ENCODE peak calls at places on chromosomes 6 and 20, in nine cellular contexts. I is T follicular helper cell; S is LoVo; J is kidney tubule cell; W is AG08396; Q is activated CD4-positive, CD25-positive, alpha-beta regulatory T cell treated with anti-CD3 and anti-CD28 coated beads, Interleukin-2, amount 50 U/mL, for 72 hours; Y is KBM-7; V is lower lobe of right lung; K is germinal center. O is an unnamed sample.

GRCh38 chr20:12305555-12305954 is 387.9 kb downstream of the BTBD3 start:
- DNase-seq in I (no peak), W (no peak), K (no peak), V (no peak), J (no peak), Y (no peak), Q (no peak), S (no peak), O (no peak)

GRCh38 chr6:100818066-100818465 is 63.1 kb downstream of the ASCC3 start:
- DNase-seq in K (no peak), Y (no peak), S (no peak), V (no peak), J (no peak), W (no peak), Q (no peak), I (no peak), O (no peak)

GRCh38 chr6:111794716-111795452 is 78.4 kb downstream of the FYN start:
- DNase-seq in I (no peak), S (no peak), J (no peak), V (no peak), Q (no peak), W (no peak), Y (no peak), K (no peak), O (no peak)

GRCh38 chr6:17691925-17692538 is 14.7 kb downstream of the NUP153 start:
- DNase-seq in K (no peak), Q (no peak), I (no peak), W (no peak), Y (no peak), S (no peak), J (no peak), V (no peak), O (no peak)

GRCh38 chr20:1912056-1912455 is 16.8 kb downstream of the SIRPA start:
- DNase-seq in V (no peak), K (no peak), Y (no peak), J (no peak), Q (no peak), I (no peak), W (no peak), S (no peak), O (no peak)

GRCh38 chr6:75775219-75775618 is 26.2 kb downstream of the MYO6 start:
- DNase-seq in Q (no peak), Y (no peak), V (no peak), J (peak; percentile 17), W (no peak), S (no peak), K (no peak), I (no peak), O (no peak)

GRCh38 chr6:139378226-139378625 is 3.8 kb upstream of the CITED2 start:
- DNase-seq in W (no peak), Y (no peak), V (no peak), I (no peak), S (no peak), K (no peak), Q (no peak), J (no peak), O (no peak)

GRCh38 chr20:62587757-62588402 is 54.4 kb upstream of the SLCO4A1 start:
- DNase-seq in J (no peak), Q (no peak), W (peak; percentile 51), S (no peak), K (no peak), I (no peak), V (no peak), Y (no peak), O (no peak)

GRCh38 chr6:150167479-150167873 is 24.6 kb downstream of the PPP1R14C start:
- DNase-seq in J (no peak), I (no peak), Y (no peak), K (peak; percentile 24), Q (no peak), S (no peak), W (no peak), V (no peak), O (no peak)

GRCh38 chr20:22825546-22825945 is 209.6 kb upstream of the SSTR4 start:
- DNase-seq in W (no peak), I (no peak), S (no peak), K (no peak), J (no peak), Q (no peak), Y (no peak), V (no peak), O (no peak)

GRCh38 chr6:131015630-131016263 is 47.3 kb downstream of the EPB41L2 start:
- DNase-seq in S (no peak), Q (no peak), W (peak; percentile 32), Y (no peak), K (no peak), J (no peak), I (no peak), V (no peak), O (no peak)

GRCh38 chr20:20719411-20719810 is 7.0 kb upstream of the RALGAPA2 start:
- DNase-seq in Q (no peak), I (no peak), V (no peak), J (no peak), W (no peak), Y (no peak), K (no peak), S (no peak), O (no peak)

GRCh38 chr6:165988306-165988756 is 179.3 kb downstream of the TBXT start:
- DNase-seq in Q (no peak), I (no peak), J (no peak), V (no peak), W (no peak), K (no peak), S (no peak), Y (no peak), O (no peak)

GRCh38 chr20:9439806-9440205 is 74.6 kb upstream of the LAMP5 start:
- DNase-seq in V (no peak), W (no peak), Q (no peak), S (no peak), Y (no peak), J (no peak), I (no peak), K (no peak), O (no peak)

GRCh38 chr6:36374194-36374593 is 13.3 kb downstream of the ETV7 start:
- DNase-seq in I (no peak), V (no peak), W (no peak), K (no peak), J (no peak), S (no peak), Y (no peak), Q (no peak), O (no peak)

GRCh38 chr6:36827261-36828079 is 11.8 kb downstream of the CPNE5 start:
- DNase-seq in Y (peak; percentile 91), J (peak; percentile 47), K (no peak), W (peak; percentile 40), V (no peak), I (no peak), Q (no peak), S (no peak), O (no peak)

GRCh38 chr20:48525400-48525799 is 302.4 kb downstream of the PREX1 start:
- DNase-seq in Q (no peak), S (no peak), W (no peak), V (no peak), I (no peak), K (no peak), J (no peak), Y (no peak), O (no peak)